ENCODE peak calls at places on chromosomes 13 and 19, in eight cellular contexts. C is NCI-H1417 treated with DMSO at 0.1 percent for 48 hours, L is hepatocyte, R is hepatic stellate cell, A is Caco-2, V is SIG-M5, H is HepG2, D is Calu3. T is an unnamed sample.

GRCh38 chr13:74064805-74065204 is 69.4 kb downstream of the KLF12 start:
- DNase-seq in A (no peak), R (no peak), D (no peak), V (no peak), H (no peak), C (no peak), L (no peak), T (peak)

GRCh38 chr19:1864480-1865171 is 1.2 kb upstream of the KLF16 start:
- DNase-seq in V (no peak), H (peak), D (peak), L (peak), R (peak), A (peak), C (no peak), T (peak)

GRCh38 chr13:94550030-94550738 is 45.8 kb downstream of the TGDS start:
- DNase-seq in L (no peak), A (peak), R (no peak), V (no peak), C (peak), H (peak), D (no peak), T (peak)

GRCh38 chr19:16886305-16886880 is 2.4 kb upstream of the F2RL3 start:
- DNase-seq in V (no peak), C (no peak), D (no peak), H (peak), R (peak), A (peak), L (peak), T (peak)

GRCh38 chr13:28607187-28607955 is 51.6 kb upstream of the POMP start:
- DNase-seq in C (no peak), V (no peak), R (no peak), A (no peak), H (no peak), L (no peak), D (no peak), T (no peak)

GRCh38 chr13:21661097-21661496 is 9.8 kb upstream of the FGF9 start:
- DNase-seq in D (no peak), L (no peak), R (no peak), H (no peak), C (no peak), V (no peak), A (no peak), T (no peak)

GRCh38 chr13:76852991-76853390 is 33.2 kb downstream of the KCTD12 start:
- DNase-seq in V (no peak), A (no peak), D (peak), R (no peak), H (no peak), C (no peak), L (no peak), T (peak)

GRCh38 chr13:99288069-99288468 is 19.1 kb downstream of the GPR183 start:
- DNase-seq in C (no peak), D (no peak), A (no peak), R (no peak), V (no peak), H (no peak), L (no peak), T (no peak)

GRCh38 chr13:53405616-53406015 is 377.0 kb downstream of the OLFM4 start:
- DNase-seq in D (no peak), L (peak), A (no peak), V (no peak), H (peak), C (no peak), R (no peak), T (no peak)

GRCh38 chr19:51531349-51532315 is at the start of gene SIGLEC6:
- DNase-seq in L (no peak), C (no peak), H (no peak), D (no peak), R (no peak), A (peak), V (no peak), T (no peak)

GRCh38 chr19:49595819-49596404 is 4.9 kb downstream of the PRR12 start:
- DNase-seq in H (no peak), C (no peak), D (no peak), L (no peak), A (no peak), R (no peak), V (no peak), T (no peak)

GRCh38 chr13:89923052-89923451 is 1424.4 kb upstream of the MIR17HG start:
- DNase-seq in D (no peak), H (no peak), A (no peak), C (no peak), V (no peak), R (no peak), L (no peak), T (peak)

GRCh38 chr19:55249841-55250240 is 9.0 kb downstream of the PPP6R1 start:
- DNase-seq in V (no peak), R (no peak), L (no peak), C (no peak), A (no peak), D (no peak), H (no peak), T (no peak)

GRCh38 chr13:61414136-61414535 is 1.5 kb downstream of the PCDH20 start:
- DNase-seq in C (no peak), D (no peak), V (no peak), H (no peak), R (no peak), A (no peak), L (no peak), T (no peak)

GRCh38 chr13:110042253-110042652 is 255.9 kb upstream of the IRS2 start:
- DNase-seq in C (no peak), H (no peak), L (no peak), D (no peak), R (no peak), V (no peak), A (no peak), T (no peak)

GRCh38 chr13:37621811-37622361 is 23.3 kb upstream of the POSTN start:
- DNase-seq in L (peak), V (no peak), D (no peak), A (no peak), H (no peak), R (no peak), C (no peak), T (no peak)

GRCh38 chr19:49739098-49739497 is 24.0 kb downstream of the TSKS start:
- DNase-seq in V (no peak), C (no peak), A (no peak), D (no peak), R (no peak), L (no peak), H (no peak), T (no peak)

GRCh38 chr13:33761744-33762143 is 56.2 kb upstream of the RFC3 start:
- DNase-seq in A (no peak), R (peak), C (no peak), H (peak), D (no peak), V (no peak), L (no peak), T (peak)

GRCh38 chr19:49017666-49018351 is 918 bp upstream of the LHB start:
- DNase-seq in L (peak), V (no peak), R (peak), A (peak), C (no peak), D (peak), H (peak), T (peak)

GRCh38 chr19:32902448-32902847 is 32.9 kb upstream of the SLC7A9 start:
- DNase-seq in V (no peak), A (no peak), L (peak), D (no peak), H (no peak), C (no peak), R (no peak), T (no peak)

GRCh38 chr19:2034729-2035589 is 16.1 kb downstream of the MKNK2 start:
- DNase-seq in V (no peak), D (no peak), L (peak), H (no peak), C (no peak), A (peak), R (peak), T (peak)

GRCh38 chr13:40987606-40988280 is 31.4 kb downstream of the ELF1 start:
- DNase-seq in V (no peak), L (no peak), D (no peak), R (no peak), A (no peak), H (no peak), C (no peak), T (no peak)

GRCh38 chr13:32881074-32881791 is 135.0 kb upstream of the KL start:
- DNase-seq in H (no peak), V (no peak), R (no peak), C (no peak), D (no peak), L (peak), A (no peak), T (peak)

GRCh38 chr13:48944221-48944620 is 31.5 kb upstream of the FNDC3A start:
- DNase-seq in C (no peak), A (no peak), H (no peak), L (no peak), R (no peak), D (no peak), V (no peak), T (no peak)

GRCh38 chr13:103539265-103539664 is 473.0 kb upstream of the SLC10A2 start:
- DNase-seq in D (no peak), A (no peak), H (no peak), R (no peak), V (no peak), L (peak), C (peak), T (no peak)

GRCh38 chr13:74115138-74115537 is 19.1 kb downstream of the KLF12 start:
- DNase-seq in C (no peak), R (no peak), D (no peak), H (no peak), V (no peak), A (no peak), L (no peak), T (peak)

GRCh38 chr13:94454906-94455305 is 24.6 kb downstream of the DCT start:
- DNase-seq in C (no peak), D (no peak), L (no peak), R (no peak), V (no peak), A (no peak), H (no peak), T (peak)

GRCh38 chr13:52195052-52195837 is 35.8 kb upstream of the NEK3 start:
- DNase-seq in R (peak), A (no peak), D (peak), H (no peak), V (no peak), C (no peak), L (peak), T (peak)

GRCh38 chr13:43783820-43784219 is 3.0 kb downstream of the ENOX1 start:
- DNase-seq in D (peak), L (peak), V (no peak), H (no peak), R (peak), C (peak), A (no peak), T (peak)

GRCh38 chr19:41671481-41671880 is 16.6 kb downstream of the CEACAM7 start:
- DNase-seq in C (no peak), R (no peak), V (no peak), D (no peak), L (no peak), A (no peak), H (no peak), T (no peak)

GRCh38 chr13:57631607-57632275 is at the start of gene PCDH17:
- DNase-seq in A (no peak), C (peak), V (no peak), R (peak), H (no peak), D (no peak), L (peak), T (no peak)

GRCh38 chr19:9362905-9363304 is at the start of gene ZNF177:
- DNase-seq in C (no peak), L (no peak), V (no peak), H (no peak), A (no peak), R (no peak), D (no peak), T (no peak)

GRCh38 chr19:4575978-4576933 is 16.8 kb upstream of the SEMA6B start:
- DNase-seq in R (peak), L (peak), A (peak), C (no peak), H (peak), V (no peak), D (peak), T (peak)

GRCh38 chr13:32208860-32209259 is 106.3 kb downstream of the ZAR1L start:
- DNase-seq in R (no peak), D (no peak), H (no peak), A (no peak), V (no peak), L (no peak), C (no peak), T (no peak)

GRCh38 chr19:49363265-49364082 is at the start of gene DKKL1:
- DNase-seq in A (peak), D (peak), V (no peak), H (peak), L (peak), R (peak), C (no peak), T (peak)

GRCh38 chr19:35714601-35715354 is 3.0 kb upstream of the KMT2B start:
- DNase-seq in A (no peak), C (no peak), V (no peak), D (no peak), L (no peak), R (no peak), H (peak), T (no peak)

GRCh38 chr19:7447648-7448047 is 41.2 kb downstream of the PEX11G start:
- DNase-seq in L (no peak), A (no peak), V (no peak), C (no peak), H (no peak), D (no peak), R (no peak), T (no peak)

GRCh38 chr13:111322001-111322915 is 1.8 kb downstream of the TEX29 start:
- DNase-seq in D (no peak), L (no peak), H (no peak), R (no peak), A (no peak), C (no peak), V (no peak), T (no peak)